ENCODE peak calls at places on chromosomes 16 and 17, in six cellular contexts. U is GM12865, Y is nephron progenitor cell, K is cardiac fibroblast, H is ovary, A is Calu3. I is an unnamed sample.

GRCh38 chr16:2914233-2914632 is 2.5 kb downstream of the FLYWCH1 start:
- DNase-seq in U (no peak), Y (no peak), K (no peak), H (no peak), A (no peak), I (no peak)

GRCh38 chr17:76161113-76161512 is 20.1 kb upstream of the FOXJ1 start:
- DNase-seq in U (no peak), Y (no peak), K (no peak), H (no peak), A (no peak), I (no peak)

GRCh38 chr17:4940625-4941021 is 555 bp downstream of the RNF167 start:
- DNase-seq in U (peak; percentile 67), Y (peak; percentile 39), K (no peak), H (no peak), A (no peak), I (no peak)

GRCh38 chr16:19291459-19291858 is 5.9 kb downstream of the CLEC19A start:
- DNase-seq in U (peak; percentile 5), Y (peak; percentile 18), K (peak; percentile 2), H (no peak), A (peak; percentile 41), I (peak; percentile 31)

GRCh38 chr17:4505187-4505586 is 6.5 kb downstream of the SPNS2 start:
- DNase-seq in U (no peak), Y (no peak), K (no peak), H (no peak), A (no peak), I (no peak)

GRCh38 chr17:36850794-36851193 is 86.5 kb upstream of the LHX1 start:
- DNase-seq in U (peak; percentile 15), Y (no peak), K (peak; percentile 60), H (no peak), A (no peak), I (no peak)

GRCh38 chr16:75996491-75996890 is 270.2 kb upstream of the CPHXL start:
- DNase-seq in U (peak; percentile 64), Y (no peak), K (no peak), H (no peak), A (no peak), I (no peak)

GRCh38 chr16:75931043-75931442 is 204.8 kb upstream of the CPHXL start:
- DNase-seq in U (no peak), Y (no peak), K (peak; percentile 8), H (no peak), A (no peak), I (no peak)

DNA sequence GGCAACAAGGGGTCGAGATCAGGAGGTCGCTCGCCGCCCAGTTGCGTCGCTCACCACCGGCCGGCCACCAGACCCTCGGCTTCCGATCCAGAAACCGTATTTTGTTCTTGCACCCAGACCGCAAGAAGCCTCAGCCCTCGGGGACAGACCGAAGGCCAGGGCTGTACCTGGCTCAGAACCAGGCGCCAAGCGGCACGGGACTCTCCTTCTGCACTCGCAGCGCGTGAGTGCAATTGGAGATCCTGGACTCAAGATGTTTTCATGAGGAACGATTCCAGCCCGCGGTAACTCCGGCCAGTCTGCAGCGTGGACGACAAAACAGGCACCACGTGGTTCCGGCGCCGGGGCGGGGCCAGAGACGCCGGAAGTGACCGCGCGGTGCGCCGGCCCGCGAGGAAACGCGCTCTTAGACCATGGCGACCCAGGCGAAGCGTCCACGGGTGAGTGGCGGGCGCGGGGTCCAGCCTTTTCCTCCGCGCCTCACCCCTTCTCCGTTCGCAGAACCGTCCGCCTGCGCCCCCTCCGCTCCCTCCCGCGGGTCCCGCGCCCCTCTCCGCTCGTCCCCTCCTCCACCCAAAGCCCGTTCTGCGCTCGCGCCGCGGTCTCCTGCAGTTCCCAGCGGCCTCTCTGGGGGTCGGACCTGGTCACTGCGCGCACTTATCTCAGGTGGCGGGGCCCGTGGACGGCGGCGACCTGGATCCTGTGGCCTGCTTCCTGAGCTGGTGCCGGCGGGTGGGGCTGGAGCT is at the start of gene SETD6:
- DNase-seq in U (peak; percentile 90), Y (peak; percentile 94), K (peak; percentile 89), H (peak; percentile 81), A (peak; percentile 94), I (peak; percentile 85)
- TF ChIP-seq CTCF in U (no peak), Y (no peak), K (peak; percentile 19), H (no peak), A (peak; percentile 66), I (peak; percentile 47)

DNA sequence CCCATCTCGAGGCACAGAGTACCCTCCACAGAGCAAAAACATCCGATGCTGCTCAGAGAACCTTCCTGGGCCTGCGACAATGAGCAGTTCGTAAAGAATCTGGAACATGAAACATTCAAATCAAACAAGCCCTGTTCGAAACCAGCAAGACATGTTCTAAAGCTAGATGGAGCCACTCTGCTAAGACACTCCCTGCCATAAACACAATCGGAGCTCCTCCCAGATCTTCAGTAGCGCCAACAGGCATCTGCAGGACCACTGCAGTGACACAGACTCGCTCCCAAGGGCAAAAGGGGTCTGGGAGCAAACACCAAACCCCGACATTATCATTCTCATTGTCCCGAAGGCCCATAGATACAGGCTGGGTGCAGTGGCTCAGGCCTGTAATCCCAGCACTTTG is 108.7 kb downstream of the ZFHX3 start:
- DNase-seq in U (no peak), Y (no peak), K (peak; percentile 78), H (no peak), A (no peak), I (no peak)
- TF ChIP-seq CTCF in U (no peak), Y (no peak), K (peak; percentile 48), H (no peak), A (no peak), I (no peak)

GRCh38 chr17:28346746-28347246 is 10.5 kb downstream of the POLDIP2 start:
- DNase-seq in U (peak; percentile 36), Y (no peak), K (no peak), H (peak; percentile 72), A (peak; percentile 37), I (no peak)
- TF ChIP-seq CTCF in U (peak; percentile 21), Y (no peak), K (peak; percentile 53), H (no peak), A (peak; percentile 21), I (peak; percentile 43)

DNA sequence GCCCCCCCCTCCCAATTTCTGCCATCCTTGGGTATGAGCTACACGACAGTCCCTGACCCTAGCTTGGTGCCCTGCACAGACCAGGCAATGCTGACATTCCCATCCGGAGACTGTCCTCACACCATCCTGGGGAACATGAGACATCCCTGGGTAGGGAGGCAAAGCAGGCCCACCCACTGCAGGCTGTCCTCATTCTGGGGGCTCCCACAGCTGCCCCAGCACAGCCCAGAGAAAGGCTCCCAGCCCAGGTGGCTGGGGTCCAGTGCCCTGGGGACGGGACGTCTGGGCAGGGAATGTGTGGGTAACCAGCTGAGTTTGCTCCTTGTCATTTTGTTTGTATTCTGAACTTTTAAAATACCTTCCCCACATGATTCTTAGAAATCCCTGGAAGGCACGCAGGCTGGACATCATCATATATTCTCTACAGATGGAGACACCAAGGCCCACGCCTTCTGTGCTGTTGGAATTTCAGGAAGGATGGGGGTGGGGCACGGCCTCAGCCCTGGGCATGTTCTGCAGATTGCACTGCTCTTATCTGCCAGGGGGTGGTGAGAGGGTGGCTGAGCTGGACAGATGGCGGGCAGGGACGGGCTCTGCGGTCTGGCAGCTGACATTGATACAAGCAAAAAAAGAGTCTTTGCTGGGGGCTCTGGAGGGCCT is 28.5 kb downstream of the LRRC75A start:
- DNase-seq in U (no peak), Y (no peak), K (peak; percentile 74), H (no peak), A (peak; percentile 50), I (no peak)
- TF ChIP-seq CTCF in U (no peak), Y (no peak), K (no peak), H (no peak), A (peak; percentile 32), I (peak; percentile 20)

GRCh38 chr17:81488276-81488860 is 24.2 kb downstream of the ACTG1 start:
- DNase-seq in U (peak; percentile 35), Y (no peak), K (no peak), H (no peak), A (no peak), I (no peak)
- TF ChIP-seq CTCF in U (no peak), Y (no peak), K (no peak), H (no peak), A (no peak), I (no peak)

DNA sequence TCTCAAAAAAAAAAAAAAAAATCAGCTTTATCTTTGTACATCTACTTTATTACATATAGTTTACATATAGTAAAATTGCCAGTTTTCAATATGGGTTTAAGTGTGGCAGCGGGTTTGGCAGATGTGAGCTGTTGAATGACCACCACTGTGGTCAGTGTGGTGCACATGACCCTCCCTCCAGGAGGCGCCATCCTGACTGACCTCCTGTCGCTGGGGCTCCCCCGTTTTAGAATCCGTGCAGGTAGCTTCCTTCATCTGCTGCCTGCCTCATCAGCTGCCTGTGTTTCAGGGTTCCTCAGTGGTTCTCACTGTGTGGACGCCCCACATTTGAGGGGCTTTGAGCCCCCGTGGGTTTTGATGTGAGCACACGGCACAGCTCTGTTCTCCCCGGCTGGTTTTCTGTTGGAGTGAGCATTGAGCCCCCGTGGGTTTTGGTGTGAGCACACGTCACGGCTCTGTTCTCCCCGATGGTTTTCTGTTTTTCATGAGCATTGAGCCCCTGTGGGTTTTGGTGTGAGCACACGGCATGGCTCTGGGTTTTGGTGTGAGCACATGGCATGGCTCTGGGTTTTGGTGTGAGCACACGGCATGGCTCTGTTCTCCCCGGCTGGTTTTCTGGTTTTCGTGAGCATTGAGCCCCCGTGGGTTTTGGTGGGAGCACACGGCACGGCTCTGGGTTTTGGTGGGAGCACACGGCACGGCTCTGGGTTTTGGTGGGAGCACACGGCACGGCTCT is 57.9 kb upstream of the ZNF750 start:
- DNase-seq in U (no peak), Y (no peak), K (no peak), H (no peak), A (no peak), I (no peak)
- TF ChIP-seq CTCF in U (no peak), Y (no peak), K (no peak), H (no peak), A (no peak), I (no peak)

GRCh38 chr17:44105941-44106340 is 17.5 kb downstream of the HDAC5 start:
- DNase-seq in U (no peak), Y (no peak), K (no peak), H (no peak), A (no peak), I (no peak)
- TF ChIP-seq CTCF in U (no peak), Y (no peak), K (no peak), H (no peak), A (no peak), I (no peak)

DNA sequence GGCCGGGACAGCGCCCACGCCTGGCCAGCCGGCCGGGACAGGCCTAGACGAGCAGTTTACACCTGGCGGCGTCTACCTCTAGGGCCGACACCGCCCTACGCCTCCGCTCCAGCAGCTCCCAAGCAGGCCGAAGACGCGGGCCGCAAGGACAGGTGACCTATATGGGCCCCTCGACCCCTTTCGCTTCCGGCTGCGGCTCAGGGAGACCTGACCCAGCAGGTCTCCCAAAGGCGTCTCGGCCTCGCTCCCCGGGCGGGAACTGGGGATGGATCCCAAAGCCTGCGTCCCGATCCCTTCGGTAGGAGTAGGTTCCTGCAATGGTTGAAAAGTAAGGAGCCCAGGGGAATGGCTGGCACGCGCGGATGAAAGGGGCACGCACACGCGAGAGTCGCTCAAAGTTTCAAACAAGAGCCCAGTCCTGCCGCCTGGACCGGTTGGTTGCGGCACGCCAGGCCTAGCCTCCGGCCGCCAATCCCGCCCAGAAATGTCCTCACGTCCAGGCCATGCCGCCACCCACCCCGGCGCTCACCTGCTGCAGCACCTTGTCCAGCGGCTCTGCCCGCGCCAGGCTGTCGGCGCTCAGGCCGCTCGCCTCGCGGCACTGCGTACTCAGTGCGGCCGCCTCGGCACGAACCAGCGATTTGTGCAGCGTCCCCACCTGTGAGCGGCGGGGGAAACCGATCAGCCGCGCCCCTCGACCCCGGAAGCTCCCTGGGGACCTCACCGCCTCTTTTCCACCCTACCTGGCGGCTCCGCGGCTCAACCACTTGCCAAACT is 634 bp downstream of the ESRP2 start:
- DNase-seq in U (no peak), Y (peak; percentile 46), K (no peak), H (peak; percentile 47), A (peak; percentile 61), I (no peak)
- TF ChIP-seq CTCF in U (no peak), Y (no peak), K (no peak), H (no peak), A (no peak), I (no peak)

GRCh38 chr16:14289692-14290340 is 218.7 kb downstream of the MRTFB start:
- DNase-seq in U (peak; percentile 56), Y (peak; percentile 32), K (no peak), H (no peak), A (peak; percentile 54), I (no peak)
- TF ChIP-seq CTCF in U (peak; percentile 55), Y (peak; percentile 28), K (peak; percentile 60), H (no peak), A (peak; percentile 69), I (peak; percentile 71)